ENCODE peak calls at places on chromosomes 13 and 19, in six cellular contexts. One of them, this sample, is unnamed.

GRCh38 chr19:18232540-18233223 is 6.4 kb upstream of the PDE4C start:
- DNase-seq in HepG2: no peak
- DNase-seq in H1: no peak
- DNase-seq in K562: peak; percentile 72
- DNase-seq in HCT116: no peak
- DNase-seq in SK-N-SH: peak; percentile 95
- DNase-seq in this sample: no peak

GRCh38 chr13:61144301-61144700 is 271.3 kb downstream of the PCDH20 start:
- DNase-seq in HepG2: no peak
- DNase-seq in H1: no peak
- DNase-seq in K562: no peak
- DNase-seq in HCT116: no peak
- DNase-seq in SK-N-SH: no peak
- DNase-seq in this sample: no peak

GRCh38 chr13:66657165-66657895 is 572.8 kb downstream of the PCDH9 start:
- DNase-seq in HepG2: peak; percentile 11
- DNase-seq in H1: no peak
- DNase-seq in K562: no peak
- DNase-seq in HCT116: peak; percentile 70
- DNase-seq in SK-N-SH: peak; percentile 28
- DNase-seq in this sample: peak; percentile 37

GRCh38 chr13:73065665-73066350 is 7.0 kb downstream of the KLF5 start:
- DNase-seq in HepG2: no peak
- DNase-seq in H1: no peak
- DNase-seq in K562: no peak
- DNase-seq in HCT116: no peak
- DNase-seq in SK-N-SH: no peak
- DNase-seq in this sample: peak; percentile 79

GRCh38 chr19:4352701-4353121 is 9.3 kb downstream of the MPND start:
- DNase-seq in HepG2: peak; percentile 47
- DNase-seq in H1: no peak
- DNase-seq in K562: peak; percentile 74
- DNase-seq in HCT116: no peak
- DNase-seq in SK-N-SH: peak; percentile 88
- DNase-seq in this sample: peak; percentile 43

GRCh38 chr19:46840157-46840942 is 10.3 kb downstream of the AP2S1 start:
- DNase-seq in HepG2: peak; percentile 63
- DNase-seq in H1: no peak
- DNase-seq in K562: peak; percentile 68
- DNase-seq in HCT116: no peak
- DNase-seq in SK-N-SH: peak; percentile 83
- DNase-seq in this sample: peak; percentile 72

GRCh38 chr19:56301152-56301551 is 13.5 kb downstream of the ZSCAN5A start:
- DNase-seq in HepG2: no peak
- DNase-seq in H1: no peak
- DNase-seq in K562: no peak
- DNase-seq in HCT116: no peak
- DNase-seq in SK-N-SH: no peak
- DNase-seq in this sample: no peak

GRCh38 chr19:54168174-54168917 is 4.6 kb downstream of the TMC4 start:
- DNase-seq in HepG2: peak; percentile 71
- DNase-seq in H1: no peak
- DNase-seq in K562: peak; percentile 87
- DNase-seq in HCT116: peak; percentile 69
- DNase-seq in SK-N-SH: peak; percentile 97
- DNase-seq in this sample: peak; percentile 54

GRCh38 chr19:1292419-1293151 is 6.9 kb downstream of the EFNA2 start:
- DNase-seq in HepG2: no peak
- DNase-seq in H1: no peak
- DNase-seq in K562: no peak
- DNase-seq in HCT116: no peak
- DNase-seq in SK-N-SH: no peak
- DNase-seq in this sample: no peak

GRCh38 chr13:27113436-27113835 is 58.2 kb downstream of the USP12 start:
- DNase-seq in HepG2: no peak
- DNase-seq in H1: no peak
- DNase-seq in K562: no peak
- DNase-seq in HCT116: no peak
- DNase-seq in SK-N-SH: no peak
- DNase-seq in this sample: no peak

GRCh38 chr13:99759163-99759552 is 212.4 kb downstream of the ZIC5 start:
- DNase-seq in HepG2: no peak
- DNase-seq in H1: no peak
- DNase-seq in K562: no peak
- DNase-seq in HCT116: no peak
- DNase-seq in SK-N-SH: no peak
- DNase-seq in this sample: no peak

GRCh38 chr13:99758465-99759162 is 213.0 kb downstream of the ZIC5 start:
- DNase-seq in HepG2: no peak
- DNase-seq in H1: no peak
- DNase-seq in K562: no peak
- DNase-seq in HCT116: no peak
- DNase-seq in SK-N-SH: no peak
- DNase-seq in this sample: no peak

GRCh38 chr13:99760456-99760855 is 211.1 kb downstream of the ZIC5 start:
- DNase-seq in HepG2: no peak
- DNase-seq in H1: no peak
- DNase-seq in K562: no peak
- DNase-seq in HCT116: no peak
- DNase-seq in SK-N-SH: no peak
- DNase-seq in this sample: no peak

GRCh38 chr13:99756281-99756680 is 215.3 kb downstream of the ZIC5 start:
- DNase-seq in HepG2: peak; percentile 10
- DNase-seq in H1: no peak
- DNase-seq in K562: no peak
- DNase-seq in HCT116: no peak
- DNase-seq in SK-N-SH: no peak
- DNase-seq in this sample: peak; percentile 9

DNA sequence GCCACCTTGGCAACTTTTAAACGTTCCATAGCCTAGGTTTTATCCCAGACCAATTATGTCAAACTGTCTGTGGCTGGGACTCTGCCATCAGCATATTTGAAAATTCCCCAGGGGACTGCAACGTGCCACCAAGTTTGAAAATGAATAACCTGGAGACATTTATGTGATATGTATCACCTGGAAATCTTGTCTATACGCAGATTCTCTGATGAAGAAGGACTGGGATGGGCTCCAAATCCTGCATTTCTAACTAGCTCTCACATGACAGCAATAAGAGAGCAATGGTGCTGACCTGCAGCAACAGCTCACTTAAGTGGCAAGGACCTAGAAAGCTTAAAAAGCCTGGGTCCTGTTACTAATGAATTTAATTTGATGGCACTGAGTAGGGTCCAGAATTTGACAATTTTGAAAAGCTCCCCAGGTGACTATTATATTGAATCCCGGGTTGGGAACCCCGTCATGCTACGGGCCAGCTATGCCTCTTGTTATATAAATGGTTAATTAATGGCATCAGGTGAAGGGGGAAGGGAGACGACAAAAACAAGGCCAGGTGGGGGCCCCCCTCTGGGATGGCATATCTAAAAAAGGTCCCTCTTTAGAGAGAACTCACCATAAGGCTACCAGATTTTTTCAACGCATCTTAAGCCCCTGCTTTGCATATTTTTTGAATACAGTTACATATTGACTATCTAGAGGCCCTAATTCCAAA is 213.7 kb downstream of the ZIC5 start:
- DNase-seq in HepG2: no peak
- DNase-seq in H1: no peak
- DNase-seq in K562: no peak
- DNase-seq in HCT116: no peak
- DNase-seq in SK-N-SH: no peak
- DNase-seq in this sample: no peak
- TF ChIP-seq JUND in HepG2: no peak
- TF ChIP-seq JUND in H1: no peak
- TF ChIP-seq JUND in K562: no peak
- TF ChIP-seq JUND in HCT116: no peak
- TF ChIP-seq JUND in SK-N-SH: no peak
- TF ChIP-seq JUND in this sample: no peak

GRCh38 chr19:48821633-48822032 is 10.8 kb upstream of the BCAT2 start:
- DNase-seq in HepG2: no peak
- DNase-seq in H1: no peak
- DNase-seq in K562: no peak
- DNase-seq in HCT116: no peak
- DNase-seq in SK-N-SH: no peak
- DNase-seq in this sample: no peak

GRCh38 chr19:48817585-48818124 is 6.8 kb upstream of the BCAT2 start:
- DNase-seq in HepG2: no peak
- DNase-seq in H1: no peak
- DNase-seq in K562: no peak
- DNase-seq in HCT116: no peak
- DNase-seq in SK-N-SH: no peak
- DNase-seq in this sample: no peak

GRCh38 chr19:48818234-48818823 is 7.5 kb upstream of the BCAT2 start:
- DNase-seq in HepG2: no peak
- DNase-seq in H1: no peak
- DNase-seq in K562: no peak
- DNase-seq in HCT116: no peak
- DNase-seq in SK-N-SH: no peak
- DNase-seq in this sample: peak; percentile 53

GRCh38 chr19:48822514-48822913 is 11.7 kb upstream of the BCAT2 start:
- DNase-seq in HepG2: no peak
- DNase-seq in H1: no peak
- DNase-seq in K562: no peak
- DNase-seq in HCT116: no peak
- DNase-seq in SK-N-SH: no peak
- DNase-seq in this sample: no peak

DNA sequence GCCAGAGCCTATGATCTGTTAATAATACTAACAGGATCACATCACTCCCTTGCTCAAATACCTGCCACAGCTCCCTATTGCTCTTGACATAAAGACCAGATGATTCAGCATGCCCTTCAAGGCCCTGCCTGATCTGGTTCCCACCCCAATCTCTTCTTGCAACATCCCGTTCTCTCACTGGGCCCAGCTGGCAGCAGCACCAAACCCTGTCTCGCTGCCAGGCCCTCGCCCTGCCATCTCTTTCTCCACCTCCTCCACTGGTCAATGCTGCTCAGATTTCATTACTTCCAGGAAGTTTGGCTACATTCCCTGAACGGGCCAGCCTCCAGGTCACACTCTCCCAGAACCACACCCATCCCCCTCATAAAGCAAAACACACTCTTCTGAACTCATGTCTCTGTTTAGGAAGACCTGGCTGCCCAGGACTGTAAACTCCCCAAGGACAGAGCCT is 8.6 kb upstream of the BCAT2 start:
- DNase-seq in HepG2: no peak
- DNase-seq in H1: no peak
- DNase-seq in K562: peak; percentile 11
- DNase-seq in HCT116: peak; percentile 54
- DNase-seq in SK-N-SH: no peak
- DNase-seq in this sample: peak; percentile 89
- TF ChIP-seq JUND in HepG2: no peak
- TF ChIP-seq JUND in H1: no peak
- TF ChIP-seq JUND in K562: no peak
- TF ChIP-seq JUND in HCT116: no peak
- TF ChIP-seq JUND in SK-N-SH: no peak
- TF ChIP-seq JUND in this sample: no peak

GRCh38 chr13:31699650-31700049 is 39.7 kb upstream of the RXFP2 start:
- DNase-seq in HepG2: no peak
- DNase-seq in H1: no peak
- DNase-seq in K562: no peak
- DNase-seq in HCT116: no peak
- DNase-seq in SK-N-SH: no peak
- DNase-seq in this sample: no peak
- TF ChIP-seq JUND in HepG2: no peak
- TF ChIP-seq JUND in H1: no peak
- TF ChIP-seq JUND in K562: no peak
- TF ChIP-seq JUND in HCT116: no peak
- TF ChIP-seq JUND in SK-N-SH: no peak
- TF ChIP-seq JUND in this sample: no peak

DNA sequence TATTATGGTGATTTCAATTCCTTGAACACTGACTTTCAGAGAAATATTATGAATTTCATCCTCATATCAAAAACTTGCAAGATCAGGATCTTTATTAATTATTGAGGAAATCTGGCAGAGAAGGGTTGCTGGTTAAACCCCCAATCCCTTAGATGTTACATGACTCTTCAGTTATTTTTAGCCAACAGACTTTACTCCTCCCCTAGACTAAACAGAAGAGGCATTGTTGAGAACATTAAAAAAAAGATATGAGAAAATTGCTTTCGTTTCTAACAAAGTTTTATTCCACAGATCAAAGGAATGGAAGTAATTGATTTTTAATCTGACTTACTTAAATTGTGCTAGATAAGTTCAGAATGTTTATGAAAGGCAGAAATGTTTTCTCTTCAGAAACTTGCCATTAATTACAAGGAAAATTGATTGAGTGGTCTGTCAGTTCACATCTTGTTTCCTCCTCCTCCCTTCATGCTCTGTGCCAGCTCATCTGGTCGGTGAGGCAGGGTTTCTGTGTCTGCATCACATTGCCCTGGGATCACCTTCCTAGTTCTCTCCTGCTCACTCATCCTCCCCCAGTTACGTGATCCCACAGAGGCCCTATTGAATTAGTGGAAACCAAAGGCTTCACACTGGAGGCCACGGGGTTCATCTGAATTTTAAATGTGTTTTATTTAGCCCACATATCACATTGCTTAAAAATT is 378.6 kb downstream of the LMO7 start:
- DNase-seq in HepG2: no peak
- DNase-seq in H1: no peak
- DNase-seq in K562: no peak
- DNase-seq in HCT116: no peak
- DNase-seq in SK-N-SH: no peak
- DNase-seq in this sample: no peak
- TF ChIP-seq JUND in HepG2: no peak
- TF ChIP-seq JUND in H1: no peak
- TF ChIP-seq JUND in K562: no peak
- TF ChIP-seq JUND in HCT116: no peak
- TF ChIP-seq JUND in SK-N-SH: no peak
- TF ChIP-seq JUND in this sample: no peak

DNA sequence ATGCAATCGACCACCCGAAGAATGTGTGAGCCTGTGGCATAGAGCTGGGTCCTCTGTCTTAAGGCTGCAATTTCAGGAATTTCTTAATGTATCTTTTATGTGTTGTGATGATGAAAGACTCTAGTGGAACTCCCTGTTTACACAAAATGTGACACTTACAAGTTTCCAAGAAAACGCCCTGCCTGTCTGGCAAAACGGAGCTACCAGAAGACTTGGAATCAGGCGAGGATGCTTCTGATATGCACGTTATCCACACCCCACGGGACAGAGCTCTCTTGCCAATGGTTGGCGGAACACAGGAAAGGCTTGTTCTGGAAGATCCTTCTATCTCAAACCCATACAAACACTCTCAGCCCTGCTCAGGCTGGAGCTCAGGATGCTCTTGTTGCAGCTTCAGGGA is 76.3 kb downstream of the RGCC start:
- DNase-seq in HepG2: no peak
- DNase-seq in H1: no peak
- DNase-seq in K562: no peak
- DNase-seq in HCT116: no peak
- DNase-seq in SK-N-SH: no peak
- DNase-seq in this sample: no peak
- TF ChIP-seq JUND in HepG2: no peak
- TF ChIP-seq JUND in H1: no peak
- TF ChIP-seq JUND in K562: no peak
- TF ChIP-seq JUND in HCT116: no peak
- TF ChIP-seq JUND in SK-N-SH: no peak
- TF ChIP-seq JUND in this sample: no peak